ENCODE peak calls at places on chromosomes 2 and 18, in five cellular contexts. V, P, H, A and K are unnamed samples.

GRCh38 chr18:1422634-1423033 is 518.0 kb downstream of the ADCYAP1 start:
- DNase-seq in P (no peak), V (no peak), H (no peak), A (no peak), K (no peak)

GRCh38 chr2:239012228-239012627 is 164.3 kb downstream of the TWIST2 start:
- DNase-seq in H (peak), V (peak), A (no peak), P (no peak), K (no peak)

GRCh38 chr2:240623531-240624010 is 1.7 kb upstream of the GPR35 start:
- DNase-seq in V (peak), H (no peak), P (no peak), A (no peak), K (no peak)

GRCh38 chr2:145012214-145012670 is 492.3 kb upstream of the ZEB2 start:
- DNase-seq in A (no peak), V (no peak), H (no peak), P (no peak), K (peak)

GRCh38 chr2:151520976-151521375 is 111.3 kb downstream of the RIF1 start:
- DNase-seq in P (no peak), V (no peak), A (no peak), H (no peak), K (no peak)

GRCh38 chr2:190407246-190407661 is 901 bp upstream of the MFSD6 start:
- DNase-seq in P (no peak), A (no peak), H (no peak), V (no peak), K (no peak)

GRCh38 chr18:48766025-48766424 is 184.7 kb downstream of the SMAD7 start:
- DNase-seq in H (no peak), V (no peak), P (no peak), A (no peak), K (no peak)

GRCh38 chr2:232343816-232344215 is 34.7 kb upstream of the ALPP start:
- DNase-seq in P (no peak), A (no peak), V (peak), H (no peak), K (no peak)

GRCh38 chr18:21053127-21053526 is 58.5 kb downstream of the ROCK1 start:
- DNase-seq in A (no peak), V (no peak), P (no peak), H (no peak), K (no peak)

GRCh38 chr2:112137516-112138142 is 556 bp upstream of the FBLN7 start:
- DNase-seq in V (no peak), H (no peak), A (no peak), P (no peak), K (no peak)

GRCh38 chr2:186503827-186504606 is 18.0 kb downstream of the ZC3H15 start:
- DNase-seq in V (no peak), P (no peak), A (no peak), H (no peak), K (no peak)

GRCh38 chr2:20185176-20186022 is 39.5 kb downstream of the SDC1 start:
- DNase-seq in V (no peak), A (no peak), P (no peak), H (no peak), K (no peak)

GRCh38 chr2:200654823-200655222 is 69.0 kb downstream of the AOX1 start:
- DNase-seq in A (no peak), P (no peak), V (no peak), H (no peak), K (no peak)

GRCh38 chr2:241901500-241902351 is 32.2 kb downstream of the RTP5 start:
- DNase-seq in H (peak), P (no peak), V (peak), A (no peak), K (peak)

GRCh38 chr18:75775121-75775520 is 347.6 kb upstream of the SMIM21 start:
- DNase-seq in A (no peak), V (no peak), H (no peak), P (no peak), K (no peak)

GRCh38 chr2:58923869-58924268 is 682.7 kb upstream of the FANCL start:
- DNase-seq in V (no peak), P (no peak), A (no peak), H (no peak), K (no peak)

GRCh38 chr2:99982744-99983143 is 159.6 kb downstream of the AFF3 start:
- DNase-seq in H (no peak), V (no peak), A (no peak), P (no peak), K (no peak)

GRCh38 chr2:75416420-75417342 is 144.1 kb downstream of the EVA1A start:
- DNase-seq in P (no peak), V (no peak), A (no peak), H (no peak), K (no peak)

GRCh38 chr18:68148862-68149261 is 566.0 kb downstream of the TMX3 start:
- DNase-seq in P (no peak), V (no peak), A (no peak), H (no peak), K (no peak)

GRCh38 chr2:45002661-45003210 is 6.5 kb downstream of the SIX2 start:
- DNase-seq in H (no peak), A (no peak), P (no peak), V (no peak), K (no peak)

GRCh38 chr2:84905181-84906107 is at the start of gene TMSB10:
- DNase-seq in P (peak), H (peak), V (peak), A (no peak), K (peak)
- TF ChIP-seq POLR2A in P (no peak), H (peak), V (peak), A (peak), K (peak)

GRCh38 chr18:77157312-77157711 is 24.7 kb upstream of the MBP start:
- DNase-seq in P (no peak), V (no peak), A (no peak), H (no peak), K (no peak)
- TF ChIP-seq POLR2AphosphoS5 in P (no peak), V (no peak), A (no peak), H (no peak), K (no peak)

DNA sequence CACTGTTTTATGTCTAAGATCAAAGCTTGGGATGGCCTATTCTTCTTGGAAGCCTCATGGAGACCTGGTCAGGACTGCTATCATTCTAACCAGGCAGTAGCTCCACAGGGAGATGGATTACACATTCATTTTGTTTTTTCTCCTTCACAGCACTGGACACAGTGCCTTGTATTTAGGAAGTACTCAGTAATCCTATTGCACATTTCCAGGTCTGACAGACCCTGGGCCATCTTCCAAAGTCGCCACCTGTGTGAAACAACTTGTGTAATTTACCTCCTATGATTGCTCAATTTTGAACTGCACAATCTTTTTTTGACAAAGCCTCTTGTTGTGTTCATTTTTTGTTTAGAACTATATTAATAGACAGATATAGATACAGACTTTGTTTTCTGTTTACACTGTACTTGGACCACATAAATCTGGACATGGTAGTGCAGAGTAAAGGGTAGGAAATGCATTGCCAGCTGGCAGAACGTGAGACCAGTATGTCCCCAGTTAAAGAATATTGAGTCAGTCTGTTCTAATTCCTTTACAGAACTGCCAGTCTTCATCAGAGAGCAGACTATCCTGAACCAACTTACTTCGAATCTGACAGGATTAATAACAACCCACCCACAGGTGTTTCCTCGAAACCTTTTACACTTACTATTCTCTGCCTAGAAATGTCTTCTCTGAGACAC is 277.8 kb upstream of the CYRIA start:
- DNase-seq in P (no peak), V (no peak), H (no peak), A (no peak), K (peak)
- TF ChIP-seq POLR2A in P (no peak), V (no peak), H (no peak), A (no peak), K (no peak)

DNA sequence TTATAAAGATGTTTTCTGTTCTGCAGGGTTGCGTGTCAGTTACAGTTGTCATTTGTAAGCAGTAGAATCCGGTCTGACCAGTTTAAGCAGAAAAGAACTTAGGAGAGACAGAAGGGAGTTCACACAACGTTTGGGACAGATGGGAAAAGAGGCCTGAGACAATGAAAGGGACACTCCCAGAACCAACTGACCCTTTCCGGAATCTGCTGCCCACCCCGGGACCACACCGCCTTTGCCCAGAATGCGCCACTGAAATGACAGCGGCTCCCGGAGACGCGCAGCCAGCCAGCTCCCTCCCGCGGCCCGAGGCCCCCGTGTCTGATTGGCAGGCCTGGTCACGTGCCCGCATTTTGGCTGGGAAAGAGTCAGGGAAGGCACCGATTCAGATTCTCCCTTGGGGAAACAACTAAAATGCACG is 244.6 kb downstream of the BCL2 start:
- DNase-seq in H (peak), A (peak), V (peak), P (no peak), K (peak)
- TF ChIP-seq POLR2AphosphoS5 in H (no peak), A (peak), V (peak), P (peak), K (peak)

GRCh38 chr18:7617738-7618422 is 50.8 kb downstream of the PTPRM start:
- DNase-seq in A (no peak), P (no peak), H (no peak), V (no peak), K (peak)
- TF ChIP-seq POLR2A in A (no peak), P (no peak), H (no peak), V (no peak), K (no peak)

GRCh38 chr2:215391531-215391930 is 44.3 kb downstream of the FN1 start:
- DNase-seq in A (peak), H (no peak), P (no peak), V (no peak), K (no peak)

GRCh38 chr2:215384710-215385109 is 51.2 kb downstream of the FN1 start:
- DNase-seq in H (no peak), P (no peak), A (no peak), V (no peak), K (no peak)

GRCh38 chr2:215386566-215386965 is 49.3 kb downstream of the FN1 start:
- DNase-seq in H (no peak), P (no peak), A (no peak), V (no peak), K (no peak)

GRCh38 chr2:215390550-215390913 is 45.3 kb downstream of the FN1 start:
- DNase-seq in V (no peak), A (no peak), P (no peak), H (no peak), K (no peak)

DNA sequence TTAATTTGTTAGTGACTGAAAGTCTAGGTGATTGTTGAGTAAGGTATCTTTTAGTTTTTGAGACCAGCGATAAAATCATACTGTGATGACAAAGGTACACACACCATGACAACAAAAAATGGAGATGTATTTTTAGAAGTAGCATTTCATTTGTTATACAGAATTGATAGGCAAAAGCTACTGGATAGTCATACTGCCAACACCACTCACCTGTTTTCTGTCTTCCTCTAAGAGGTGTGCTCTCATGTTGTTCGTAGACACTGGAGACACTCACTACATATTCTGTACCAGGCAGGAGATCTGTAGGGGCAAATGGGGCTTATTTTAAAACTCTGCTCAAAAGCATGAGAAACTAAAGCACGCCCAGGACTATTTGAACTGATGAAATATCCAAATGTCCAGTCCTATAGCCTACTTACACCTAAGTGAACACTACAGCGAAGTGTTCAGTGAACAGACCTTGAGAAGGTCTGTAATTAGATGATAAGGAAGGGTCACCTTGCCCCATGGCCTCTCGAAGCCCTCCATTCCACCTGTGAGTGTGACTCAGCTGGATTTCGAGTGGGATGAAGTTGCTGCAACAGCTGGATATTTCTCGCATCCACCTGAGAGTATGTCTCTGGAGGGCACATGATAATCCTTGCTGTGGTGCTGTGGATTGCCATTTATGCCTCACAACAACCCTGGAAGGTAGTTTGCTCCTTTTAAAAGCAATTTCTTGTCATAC is 47.7 kb downstream of the FN1 start:
- DNase-seq in V (no peak), H (no peak), A (no peak), P (no peak), K (no peak)
- TF ChIP-seq POLR2AphosphoS5 in V (no peak), H (no peak), A (no peak), P (no peak), K (no peak)